ENCODE peak calls at places on chromosomes 16 and 17, in five cellular contexts. One of them, this sample, is unnamed. For H3K27me3 and H3K4me1, the result is how much of the 10 kb centered on the place peaks cover.

GRCh38 chr16:31421587-31421986 is 6.6 kb downstream of the COX6A2 start:
- DNase-seq in CD8-positive, alpha-beta memory T cell: peak
- DNase-seq in Peyer's patch: no peak
- DNase-seq in ovary: no peak
- DNase-seq in CD8-positive, alpha-beta T cell: no peak
- DNase-seq in this sample: no peak

GRCh38 chr17:21252289-21252874 is 828 bp downstream of the NATD1 start:
- DNase-seq in CD8-positive, alpha-beta memory T cell: no peak
- DNase-seq in Peyer's patch: no peak
- DNase-seq in ovary: no peak
- DNase-seq in CD8-positive, alpha-beta T cell: no peak
- DNase-seq in this sample: no peak

GRCh38 chr16:11596572-11597226 is 10.0 kb upstream of the LITAF start:
- DNase-seq in CD8-positive, alpha-beta memory T cell: no peak
- DNase-seq in Peyer's patch: no peak
- DNase-seq in ovary: no peak
- DNase-seq in CD8-positive, alpha-beta T cell: no peak
- DNase-seq in this sample: no peak

GRCh38 chr17:58121925-58122324 is 26.3 kb upstream of the OR4D1 start:
- DNase-seq in CD8-positive, alpha-beta memory T cell: no peak
- DNase-seq in Peyer's patch: no peak
- DNase-seq in ovary: no peak
- DNase-seq in CD8-positive, alpha-beta T cell: no peak
- DNase-seq in this sample: no peak

GRCh38 chr17:20938244-20938643 is 104.6 kb downstream of the USP22 start:
- DNase-seq in CD8-positive, alpha-beta memory T cell: no peak
- DNase-seq in Peyer's patch: no peak
- DNase-seq in ovary: no peak
- DNase-seq in CD8-positive, alpha-beta T cell: no peak
- DNase-seq in this sample: no peak

GRCh38 chr16:289395-289997 is 6.5 kb downstream of the PDIA2 start:
- DNase-seq in CD8-positive, alpha-beta memory T cell: no peak
- DNase-seq in Peyer's patch: no peak
- DNase-seq in ovary: no peak
- DNase-seq in CD8-positive, alpha-beta T cell: no peak
- DNase-seq in this sample: no peak

GRCh38 chr17:39772415-39772814 is 34.7 kb downstream of the GRB7 start:
- DNase-seq in CD8-positive, alpha-beta memory T cell: no peak
- DNase-seq in Peyer's patch: peak
- DNase-seq in ovary: no peak
- DNase-seq in CD8-positive, alpha-beta T cell: no peak
- DNase-seq in this sample: no peak

GRCh38 chr17:44197980-44198720 is 1.5 kb downstream of the ATXN7L3 start:
- DNase-seq in CD8-positive, alpha-beta memory T cell: no peak
- DNase-seq in Peyer's patch: peak
- DNase-seq in ovary: peak
- DNase-seq in CD8-positive, alpha-beta T cell: no peak
- DNase-seq in this sample: no peak

GRCh38 chr17:81012574-81013447 is 21.2 kb downstream of the CHMP6 start:
- DNase-seq in CD8-positive, alpha-beta memory T cell: no peak
- DNase-seq in Peyer's patch: no peak
- DNase-seq in ovary: no peak
- DNase-seq in CD8-positive, alpha-beta T cell: no peak
- DNase-seq in this sample: no peak

GRCh38 chr16:2046889-2047329 is 725 bp downstream of the NTHL1 start:
- DNase-seq in CD8-positive, alpha-beta memory T cell: no peak
- DNase-seq in Peyer's patch: no peak
- DNase-seq in ovary: no peak
- DNase-seq in CD8-positive, alpha-beta T cell: no peak
- DNase-seq in this sample: no peak

GRCh38 chr17:57106107-57106835 is 21.2 kb downstream of the AKAP1 start:
- DNase-seq in CD8-positive, alpha-beta memory T cell: no peak
- DNase-seq in Peyer's patch: no peak
- DNase-seq in ovary: no peak
- DNase-seq in CD8-positive, alpha-beta T cell: no peak
- DNase-seq in this sample: no peak

GRCh38 chr17:78142113-78142861 is 3.9 kb upstream of the C17orf99 start:
- DNase-seq in CD8-positive, alpha-beta memory T cell: no peak
- DNase-seq in Peyer's patch: no peak
- DNase-seq in ovary: no peak
- DNase-seq in CD8-positive, alpha-beta T cell: no peak
- DNase-seq in this sample: no peak

GRCh38 chr17:82126479-82127314 is 28.7 kb upstream of the FASN start:
- DNase-seq in CD8-positive, alpha-beta memory T cell: peak
- DNase-seq in Peyer's patch: peak
- DNase-seq in ovary: no peak
- DNase-seq in CD8-positive, alpha-beta T cell: peak
- DNase-seq in this sample: no peak

GRCh38 chr16:11396241-11397048 is 51.2 kb downstream of the RMI2 start:
- DNase-seq in CD8-positive, alpha-beta memory T cell: peak
- DNase-seq in Peyer's patch: peak
- DNase-seq in ovary: peak
- DNase-seq in CD8-positive, alpha-beta T cell: peak
- DNase-seq in this sample: peak

GRCh38 chr17:82291582-82292250 is 18.2 kb upstream of the CSNK1D start:
- DNase-seq in CD8-positive, alpha-beta memory T cell: no peak
- DNase-seq in Peyer's patch: no peak
- DNase-seq in ovary: no peak
- DNase-seq in CD8-positive, alpha-beta T cell: no peak
- DNase-seq in this sample: no peak

GRCh38 chr16:67017810-67018488 is 11.0 kb upstream of the CBFB start:
- DNase-seq in CD8-positive, alpha-beta memory T cell: peak
- DNase-seq in Peyer's patch: peak
- DNase-seq in ovary: peak
- DNase-seq in CD8-positive, alpha-beta T cell: peak
- DNase-seq in this sample: peak

GRCh38 chr16:48617711-48618148 is 7.8 kb upstream of the N4BP1 start:
- DNase-seq in CD8-positive, alpha-beta memory T cell: no peak
- DNase-seq in Peyer's patch: no peak
- DNase-seq in ovary: peak
- DNase-seq in CD8-positive, alpha-beta T cell: no peak
- DNase-seq in this sample: peak

GRCh38 chr17:3750926-3751325 is 27.2 kb downstream of the HASPIN start:
- DNase-seq in CD8-positive, alpha-beta memory T cell: no peak
- DNase-seq in Peyer's patch: peak
- DNase-seq in ovary: no peak
- DNase-seq in CD8-positive, alpha-beta T cell: no peak
- DNase-seq in this sample: no peak

GRCh38 chr16:13077816-13078215 is 176.4 kb downstream of the SHISA9 start:
- DNase-seq in CD8-positive, alpha-beta memory T cell: no peak
- DNase-seq in Peyer's patch: no peak
- DNase-seq in ovary: no peak
- DNase-seq in CD8-positive, alpha-beta T cell: no peak
- DNase-seq in this sample: no peak

GRCh38 chr17:73474370-73474988 is 162.7 kb upstream of the CDC42EP4 start:
- DNase-seq in CD8-positive, alpha-beta memory T cell: no peak
- DNase-seq in Peyer's patch: no peak
- DNase-seq in ovary: peak
- DNase-seq in CD8-positive, alpha-beta T cell: no peak
- DNase-seq in this sample: peak

GRCh38 chr17:74149597-74150427 is 53.7 kb upstream of the RPL38 start:
- DNase-seq in CD8-positive, alpha-beta memory T cell: no peak
- DNase-seq in Peyer's patch: no peak
- DNase-seq in ovary: no peak
- DNase-seq in CD8-positive, alpha-beta T cell: no peak
- DNase-seq in this sample: no peak

GRCh38 chr17:43760254-43760852 is 1.8 kb upstream of the SOST start:
- DNase-seq in CD8-positive, alpha-beta memory T cell: peak
- DNase-seq in Peyer's patch: peak
- DNase-seq in ovary: peak
- DNase-seq in CD8-positive, alpha-beta T cell: peak
- DNase-seq in this sample: peak

GRCh38 chr17:77681820-77682219 is 276.7 kb upstream of the TNRC6C start:
- DNase-seq in CD8-positive, alpha-beta memory T cell: no peak
- DNase-seq in Peyer's patch: no peak
- DNase-seq in ovary: no peak
- DNase-seq in CD8-positive, alpha-beta T cell: no peak
- DNase-seq in this sample: peak

GRCh38 chr16:28212532-28212873 is 738 bp upstream of the XPO6 start:
- DNase-seq in CD8-positive, alpha-beta memory T cell: no peak
- DNase-seq in Peyer's patch: no peak
- DNase-seq in ovary: no peak
- DNase-seq in CD8-positive, alpha-beta T cell: no peak
- DNase-seq in this sample: no peak

GRCh38 chr17:27780441-27781404 is 19.6 kb downstream of the NOS2 start:
- DNase-seq in CD8-positive, alpha-beta memory T cell: no peak
- DNase-seq in Peyer's patch: no peak
- DNase-seq in ovary: no peak
- DNase-seq in CD8-positive, alpha-beta T cell: no peak
- DNase-seq in this sample: no peak

GRCh38 chr16:28616636-28617035 is 6.8 kb upstream of the SULT1A1 start:
- DNase-seq in CD8-positive, alpha-beta memory T cell: no peak
- DNase-seq in Peyer's patch: no peak
- DNase-seq in ovary: no peak
- DNase-seq in CD8-positive, alpha-beta T cell: no peak
- DNase-seq in this sample: no peak

GRCh38 chr16:86929149-86929871 is 351.0 kb downstream of the FOXL1 start:
- DNase-seq in CD8-positive, alpha-beta memory T cell: no peak
- DNase-seq in Peyer's patch: no peak
- DNase-seq in ovary: no peak
- DNase-seq in CD8-positive, alpha-beta T cell: no peak
- DNase-seq in this sample: peak

GRCh38 chr17:2853111-2853721 is 57.0 kb downstream of the RAP1GAP2 start:
- DNase-seq in CD8-positive, alpha-beta memory T cell: peak
- DNase-seq in Peyer's patch: no peak
- DNase-seq in ovary: peak
- DNase-seq in CD8-positive, alpha-beta T cell: no peak
- DNase-seq in this sample: peak

DNA sequence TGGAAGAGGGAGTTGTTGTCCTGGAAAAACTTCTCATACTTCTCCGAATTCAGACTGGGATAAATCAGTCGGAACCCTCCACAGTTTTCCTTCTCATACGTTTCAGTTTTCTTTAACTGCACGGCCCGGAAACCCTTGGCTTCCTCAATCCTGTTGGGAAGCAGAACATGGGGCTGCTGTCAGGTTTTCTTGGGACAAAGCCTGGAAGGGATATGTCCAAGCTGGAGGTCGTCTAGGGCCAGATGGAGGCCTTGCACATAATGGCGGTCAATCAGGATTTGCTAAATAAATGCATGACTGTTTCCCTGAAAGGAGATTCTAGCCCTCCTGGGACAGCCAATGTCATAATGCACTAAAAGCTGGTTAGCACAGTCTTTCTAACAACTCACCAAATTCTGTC is 29.2 kb downstream of the TTLL6 start:
- DNase-seq in CD8-positive, alpha-beta memory T cell: no peak
- DNase-seq in Peyer's patch: no peak
- DNase-seq in ovary: no peak
- DNase-seq in CD8-positive, alpha-beta T cell: no peak
- DNase-seq in this sample: peak
- H3K27me3 ChIP-seq in CD8-positive, alpha-beta memory T cell: under half
- H3K27me3 ChIP-seq in Peyer's patch: under half
- H3K27me3 ChIP-seq in ovary: under half
- H3K27me3 ChIP-seq in CD8-positive, alpha-beta T cell: under half
- H3K27me3 ChIP-seq in this sample: half or more

GRCh38 chr16:85577899-85578598 is 35.1 kb upstream of the GSE1 start:
- DNase-seq in CD8-positive, alpha-beta memory T cell: no peak
- DNase-seq in Peyer's patch: no peak
- DNase-seq in ovary: no peak
- DNase-seq in CD8-positive, alpha-beta T cell: no peak
- DNase-seq in this sample: no peak
- H3K4me1 ChIP-seq in CD8-positive, alpha-beta memory T cell: under half
- H3K4me1 ChIP-seq in Peyer's patch: under half
- H3K4me1 ChIP-seq in ovary: under half
- H3K4me1 ChIP-seq in CD8-positive, alpha-beta T cell: under half
- H3K4me1 ChIP-seq in this sample: under half

GRCh38 chr17:59848778-59849177 is 44.0 kb downstream of the TUBD1 start:
- DNase-seq in CD8-positive, alpha-beta memory T cell: no peak
- DNase-seq in Peyer's patch: no peak
- DNase-seq in ovary: no peak
- DNase-seq in CD8-positive, alpha-beta T cell: no peak
- DNase-seq in this sample: no peak
- H3K27ac ChIP-seq in CD8-positive, alpha-beta memory T cell: no peak
- H3K27ac ChIP-seq in Peyer's patch: peak
- H3K27ac ChIP-seq in ovary: no peak
- H3K27ac ChIP-seq in CD8-positive, alpha-beta T cell: no peak
- H3K27ac ChIP-seq in this sample: no peak

GRCh38 chr17:79487149-79487548 is 123.7 kb downstream of the RBFOX3 start:
- DNase-seq in CD8-positive, alpha-beta memory T cell: no peak
- DNase-seq in Peyer's patch: no peak
- DNase-seq in ovary: no peak
- DNase-seq in CD8-positive, alpha-beta T cell: no peak
- DNase-seq in this sample: no peak

GRCh38 chr17:79485991-79486390 is 124.9 kb downstream of the RBFOX3 start:
- DNase-seq in CD8-positive, alpha-beta memory T cell: no peak
- DNase-seq in Peyer's patch: no peak
- DNase-seq in ovary: no peak
- DNase-seq in CD8-positive, alpha-beta T cell: no peak
- DNase-seq in this sample: no peak

GRCh38 chr17:79491006-79491405 is 119.8 kb downstream of the RBFOX3 start:
- DNase-seq in CD8-positive, alpha-beta memory T cell: no peak
- DNase-seq in Peyer's patch: no peak
- DNase-seq in ovary: no peak
- DNase-seq in CD8-positive, alpha-beta T cell: no peak
- DNase-seq in this sample: no peak

GRCh38 chr17:79485399-79485985 is 125.4 kb downstream of the RBFOX3 start:
- DNase-seq in CD8-positive, alpha-beta memory T cell: no peak
- DNase-seq in Peyer's patch: no peak
- DNase-seq in ovary: no peak
- DNase-seq in CD8-positive, alpha-beta T cell: no peak
- DNase-seq in this sample: no peak

GRCh38 chr17:79490530-79490929 is 120.3 kb downstream of the RBFOX3 start:
- DNase-seq in CD8-positive, alpha-beta memory T cell: no peak
- DNase-seq in Peyer's patch: no peak
- DNase-seq in ovary: no peak
- DNase-seq in CD8-positive, alpha-beta T cell: no peak
- DNase-seq in this sample: no peak
- H3K27me3 ChIP-seq in CD8-positive, alpha-beta memory T cell: under half
- H3K27me3 ChIP-seq in Peyer's patch: under half
- H3K27me3 ChIP-seq in ovary: under half
- H3K27me3 ChIP-seq in CD8-positive, alpha-beta T cell: under half
- H3K27me3 ChIP-seq in this sample: under half